ENCODE peak calls at places on chromosomes 1 and 21, in seven cellular contexts. J is neural progenitor cell; M is NCI-H69; Z is activated naive CD8-positive, alpha-beta T cell treated with anti-CD3 and anti-CD28 coated beads, Interleukin-2, amount 50 U/mL, for 16 hours; A is hypothalamus; Y is ACHN; H is stimulated activated CD4-positive, alpha-beta T cell treated with anti-CD3 and anti-CD28 coated beads, Interleukin-4, amount 100 ng/mL, for 1 hour. B is an unnamed sample.

GRCh38 chr1:220300442-220301121 is 28.3 kb upstream of the RAB3GAP2 start:
- DNase-seq in Z (no peak), M (peak; percentile 58), A (peak; percentile 58), Y (peak; percentile 91), H (no peak), J (peak; percentile 39), B (no peak)

GRCh38 chr1:21623411-21623961 is 45.7 kb downstream of the RAP1GAP start:
- DNase-seq in M (peak; percentile 93), H (no peak), Z (no peak), J (no peak), Y (no peak), A (no peak), B (no peak)

GRCh38 chr1:9573723-9574122 is 15.0 kb upstream of the TMEM201 start:
- DNase-seq in M (no peak), Z (no peak), Y (peak; percentile 28), J (peak; percentile 67), A (no peak), H (no peak), B (no peak)

GRCh38 chr1:23475134-23475628 is 8.8 kb downstream of the ASAP3 start:
- DNase-seq in M (peak; percentile 8), J (no peak), Y (peak; percentile 59), Z (no peak), H (no peak), A (peak; percentile 69), B (no peak)

GRCh38 chr21:35932232-35932911 is 128.0 kb downstream of the SETD4 start:
- DNase-seq in M (peak; percentile 47), J (no peak), A (peak; percentile 34), Y (peak; percentile 84), Z (no peak), H (no peak), B (peak; percentile 24)

GRCh38 chr1:48596036-48596435 is 124.0 kb upstream of the SPATA6 start:
- DNase-seq in Y (no peak), A (no peak), J (peak; percentile 79), M (no peak), H (no peak), Z (no peak), B (no peak)

GRCh38 chr1:26060832-26061574 is 6.4 kb downstream of the TRIM63 start:
- DNase-seq in J (no peak), Z (no peak), A (no peak), Y (no peak), M (no peak), H (no peak), B (no peak)

GRCh38 chr1:98051065-98051675 is 130.3 kb upstream of the DPYD start:
- DNase-seq in M (peak; percentile 73), Y (peak; percentile 78), H (peak; percentile 70), Z (peak; percentile 31), A (peak; percentile 9), J (peak; percentile 82), B (peak; percentile 71)

GRCh38 chr1:151574575-151575529 is 34.7 kb downstream of the TUFT1 start:
- DNase-seq in J (no peak), Y (no peak), Z (no peak), H (no peak), A (no peak), M (no peak), B (no peak)

GRCh38 chr21:45364464-45365185 is 40.3 kb upstream of the COL18A1 start:
- DNase-seq in A (no peak), H (no peak), J (peak; percentile 25), Y (peak; percentile 84), Z (no peak), M (no peak), B (no peak)

GRCh38 chr1:5286244-5286643 is 631.8 kb downstream of the AJAP1 start:
- DNase-seq in Y (no peak), H (peak; percentile 24), Z (no peak), J (no peak), M (peak; percentile 3), A (no peak), B (no peak)

GRCh38 chr1:27397106-27397505 is 4.7 kb downstream of the GPR3 start:
- DNase-seq in M (no peak), A (no peak), H (no peak), Y (no peak), J (no peak), Z (no peak), B (no peak)

GRCh38 chr1:244161111-244161510 is 110.0 kb downstream of the ZBTB18 start:
- DNase-seq in Z (no peak), Y (no peak), A (no peak), H (no peak), J (no peak), M (no peak), B (no peak)

GRCh38 chr1:12764016-12764415 is 9.5 kb upstream of the PRAMEF12 start:
- DNase-seq in J (no peak), H (no peak), Z (no peak), A (no peak), Y (no peak), M (no peak), B (no peak)

GRCh38 chr1:156128749-156129682 is 14.5 kb downstream of the LMNA start:
- DNase-seq in A (no peak), M (no peak), J (no peak), Y (no peak), H (no peak), Z (no peak), B (no peak)

GRCh38 chr1:4312024-4312423 is 342.4 kb upstream of the AJAP1 start:
- DNase-seq in H (no peak), M (no peak), A (no peak), Y (no peak), Z (no peak), J (no peak), B (no peak)

GRCh38 chr1:192949783-192950182 is 109.4 kb downstream of the UCHL5 start:
- DNase-seq in H (no peak), Z (no peak), J (peak; percentile 29), M (no peak), A (no peak), Y (no peak), B (no peak)

GRCh38 chr1:181930187-181930586 is 131.3 kb downstream of the ZNF648 start:
- DNase-seq in H (no peak), Y (no peak), J (no peak), M (no peak), A (no peak), Z (no peak), B (no peak)